ENCODE peak calls at places on chromosomes 11 and 22, in eight cellular contexts. Z is endothelial cell of umbilical vein, X is HCT116, Y is transverse colon, O is upper lobe of left lung, U is sigmoid colon, N is spleen, Q is GM12891. E is an unnamed sample.

GRCh38 chr11:83689062-83689461 is 402.9 kb upstream of the CCDC90B start:
- DNase-seq in Z (no peak), X (no peak), Y (no peak), O (no peak), U (no peak), N (no peak), Q (no peak), E (no peak)

GRCh38 chr11:119533931-119534694 is 111.1 kb upstream of the THY1 start:
- DNase-seq in Z (peak; percentile 43), X (peak; percentile 38), Y (peak; percentile 74), O (peak; percentile 53), U (peak; percentile 83), N (peak; percentile 91), Q (peak; percentile 65), E (peak; percentile 83)

GRCh38 chr11:17747131-17747955 is 12.8 kb downstream of the KCNC1 start:
- DNase-seq in Z (no peak), X (no peak), Y (no peak), O (no peak), U (peak; percentile 57), N (peak; percentile 54), Q (no peak), E (no peak)

GRCh38 chr11:1752907-1753425 is 2.6 kb upstream of the IFITM10 start:
- DNase-seq in Z (no peak), X (no peak), Y (no peak), O (no peak), U (no peak), N (peak; percentile 68), Q (no peak), E (no peak)

GRCh38 chr11:1569251-1569780 is 2.8 kb downstream of the DUSP8 start:
- DNase-seq in Z (no peak), X (no peak), Y (peak; percentile 82), O (no peak), U (no peak), N (peak; percentile 64), Q (no peak), E (peak; percentile 49)

GRCh38 chr22:24181088-24181995 is at the start of gene SUSD2:
- DNase-seq in Z (no peak), X (no peak), Y (peak; percentile 62), O (peak; percentile 70), U (no peak), N (peak; percentile 74), Q (no peak), E (peak; percentile 60)

GRCh38 chr11:8365542-8365941 is 101.9 kb upstream of the LMO1 start:
- DNase-seq in Z (no peak), X (no peak), Y (no peak), O (no peak), U (no peak), N (peak; percentile 63), Q (no peak), E (no peak)

GRCh38 chr22:27857441-27857840 is 55.9 kb upstream of the MN1 start:
- DNase-seq in Z (no peak), X (no peak), Y (no peak), O (no peak), U (no peak), N (no peak), Q (no peak), E (no peak)

GRCh38 chr22:35966314-35967045 is 62.1 kb downstream of the RBFOX2 start:
- DNase-seq in Z (no peak), X (no peak), Y (no peak), O (no peak), U (no peak), N (no peak), Q (no peak), E (no peak)

GRCh38 chr11:93536346-93536871 is 6.8 kb downstream of the SMCO4 start:
- DNase-seq in Z (no peak), X (no peak), Y (no peak), O (no peak), U (no peak), N (no peak), Q (no peak), E (no peak)

GRCh38 chr11:130816941-130817607 is 99.2 kb downstream of the SNX19 start:
- DNase-seq in Z (no peak), X (no peak), Y (no peak), O (no peak), U (peak; percentile 69), N (no peak), Q (no peak), E (no peak)

GRCh38 chr11:45431301-45432018 is 145.3 kb upstream of the SYT13 start:
- DNase-seq in Z (no peak), X (no peak), Y (no peak), O (no peak), U (no peak), N (no peak), Q (no peak), E (no peak)

GRCh38 chr11:92048415-92048814 is 176.2 kb upstream of the FAT3 start:
- DNase-seq in Z (no peak), X (no peak), Y (no peak), O (no peak), U (no peak), N (no peak), Q (no peak), E (no peak)

GRCh38 chr22:46984751-46985506 is 222.5 kb downstream of the TBC1D22A start:
- DNase-seq in Z (peak; percentile 67), X (peak; percentile 41), Y (no peak), O (no peak), U (no peak), N (no peak), Q (no peak), E (no peak)

GRCh38 chr11:78993800-78994430 is 419.3 kb upstream of the NARS2 start:
- DNase-seq in Z (peak; percentile 87), X (no peak), Y (no peak), O (no peak), U (no peak), N (no peak), Q (no peak), E (no peak)

GRCh38 chr11:133240908-133241307 is 291.4 kb downstream of the OPCML start:
- DNase-seq in Z (no peak), X (no peak), Y (no peak), O (no peak), U (no peak), N (no peak), Q (no peak), E (no peak)

GRCh38 chr22:29625090-29625825 is 21.8 kb downstream of the NF2 start:
- DNase-seq in Z (peak; percentile 78), X (no peak), Y (peak; percentile 34), O (peak; percentile 60), U (peak; percentile 75), N (no peak), Q (no peak), E (peak; percentile 60)

GRCh38 chr22:22810018-22810427 is 77.6 kb upstream of the IGLL5 start:
- DNase-seq in Z (peak; percentile 7), X (peak; percentile 36), Y (peak; percentile 57), O (no peak), U (no peak), N (peak; percentile 93), Q (no peak), E (peak; percentile 51)

GRCh38 chr22:48884292-48884691 is 943.4 kb downstream of the BRD1 start:
- DNase-seq in Z (no peak), X (no peak), Y (no peak), O (peak; percentile 12), U (peak; percentile 50), N (peak; percentile 39), Q (no peak), E (no peak)

GRCh38 chr11:78420796-78421209 is 3.2 kb upstream of the GAB2 start:
- DNase-seq in Z (peak; percentile 69), X (no peak), Y (peak; percentile 66), O (peak; percentile 78), U (peak; percentile 80), N (peak; percentile 90), Q (no peak), E (peak; percentile 42)

GRCh38 chr11:19727246-19727645 is 14.6 kb downstream of the NAV2 start:
- DNase-seq in Z (no peak), X (no peak), Y (no peak), O (no peak), U (no peak), N (no peak), Q (no peak), E (no peak)

GRCh38 chr22:35128637-35129036 is 62.7 kb downstream of the ISX start:
- DNase-seq in Z (no peak), X (no peak), Y (no peak), O (no peak), U (no peak), N (no peak), Q (no peak), E (no peak)

GRCh38 chr22:23670378-23671295 is 20.2 kb upstream of the RGL4 start:
- DNase-seq in Z (no peak), X (no peak), Y (no peak), O (no peak), U (peak; percentile 50), N (peak; percentile 64), Q (no peak), E (no peak)

GRCh38 chr22:41845380-41846267 is 12.7 kb downstream of the SREBF2 start:
- DNase-seq in Z (no peak), X (no peak), Y (no peak), O (no peak), U (no peak), N (no peak), Q (no peak), E (peak; percentile 41)

GRCh38 chr22:41844513-41844912 is 11.6 kb downstream of the SREBF2 start:
- DNase-seq in Z (no peak), X (no peak), Y (no peak), O (peak; percentile 82), U (no peak), N (no peak), Q (no peak), E (peak; percentile 80)

GRCh38 chr22:41846268-41847002 is 13.5 kb downstream of the SREBF2 start:
- DNase-seq in Z (peak; percentile 25), X (no peak), Y (no peak), O (no peak), U (no peak), N (no peak), Q (no peak), E (no peak)

GRCh38 chr22:41847300-41847699 is 14.4 kb downstream of the SREBF2 start:
- DNase-seq in Z (no peak), X (no peak), Y (no peak), O (no peak), U (no peak), N (no peak), Q (no peak), E (no peak)

GRCh38 chr22:41848468-41848867 is 15.6 kb downstream of the SREBF2 start:
- DNase-seq in Z (no peak), X (no peak), Y (peak; percentile 88), O (peak; percentile 94), U (peak; percentile 72), N (peak; percentile 85), Q (no peak), E (peak; percentile 70)
- TF ChIP-seq POLR2AphosphoS5 in Z (no peak), X (no peak), Y (peak; percentile 41), O (no peak), U (no peak), N (no peak), Q (no peak), E (no peak)

GRCh38 chr22:41367039-41367679 is 14.6 kb upstream of the TEF start:
- DNase-seq in Z (peak; percentile 96), X (peak; percentile 71), Y (peak; percentile 95), O (peak; percentile 97), U (peak; percentile 99), N (peak; percentile 92), Q (no peak), E (peak; percentile 98)
- TF ChIP-seq POLR2A in Z (no peak), X (no peak), Y (peak; percentile 39), O (no peak), U (peak; percentile 46), N (no peak), Q (no peak), E (no peak)

GRCh38 chr22:40965936-40966557 is 14.9 kb downstream of the RBX1 start:
- DNase-seq in Z (no peak), X (no peak), Y (no peak), O (no peak), U (peak; percentile 30), N (no peak), Q (no peak), E (no peak)
- TF ChIP-seq POLR2AphosphoS5 in Z (no peak), X (no peak), Y (no peak), O (no peak), U (no peak), N (no peak), Q (no peak), E (no peak)

GRCh38 chr11:75814369-75814685 is 683 bp upstream of the UVRAG start:
- DNase-seq in Z (no peak), X (no peak), Y (no peak), O (peak; percentile 88), U (no peak), N (no peak), Q (no peak), E (no peak)
- TF ChIP-seq POLR2A in Z (peak; percentile 66), X (no peak), Y (no peak), O (peak; percentile 11), U (no peak), N (no peak), Q (no peak), E (no peak)